ENCODE peak calls at places on chromosome 15, in ten cellular contexts. One of them, this sample, is unnamed.
A peak's percentile ranks its signal among the peaks of the same experiment; 100 is the strongest.

GRCh38 chr15:73907018-73907394 is 19.3 kb upstream of the LOXL1 start:
- DNase-seq in astrocyte: no peak
- DNase-seq in brain microvascular endothelial cell: no peak
- DNase-seq in epithelial cell of esophagus: no peak
- DNase-seq in adipocyte: no peak
- DNase-seq in stimulated activated naive CD8-positive, alpha-beta T cell treated with anti-CD3 and anti-CD28 coated beads, Interleukin-15, amount 100 ng/mL, for 72 hours: no peak
- DNase-seq in AG09309: no peak
- DNase-seq in activated CD8-positive, alpha-beta memory T cell treated with anti-CD3 and anti-CD28 coated beads, Interleukin-2, amount 50 U/mL, for 48 hours: no peak
- DNase-seq in pons: no peak
- DNase-seq in psoas muscle: peak; percentile 14
- DNase-seq in this sample: no peak

GRCh38 chr15:48352474-48353072 is 21.3 kb downstream of the DUT start:
- DNase-seq in astrocyte: peak; percentile 47
- DNase-seq in brain microvascular endothelial cell: peak; percentile 66
- DNase-seq in epithelial cell of esophagus: peak; percentile 79
- DNase-seq in adipocyte: peak; percentile 87
- DNase-seq in stimulated activated naive CD8-positive, alpha-beta T cell treated with anti-CD3 and anti-CD28 coated beads, Interleukin-15, amount 100 ng/mL, for 72 hours: peak; percentile 32
- DNase-seq in AG09309: no peak
- DNase-seq in activated CD8-positive, alpha-beta memory T cell treated with anti-CD3 and anti-CD28 coated beads, Interleukin-2, amount 50 U/mL, for 48 hours: no peak
- DNase-seq in pons: peak; percentile 75
- DNase-seq in psoas muscle: no peak
- DNase-seq in this sample: peak; percentile 91

GRCh38 chr15:27816790-27817189 is 282.3 kb downstream of the OCA2 start:
- DNase-seq in astrocyte: no peak
- DNase-seq in brain microvascular endothelial cell: no peak
- DNase-seq in epithelial cell of esophagus: no peak
- DNase-seq in adipocyte: no peak
- DNase-seq in stimulated activated naive CD8-positive, alpha-beta T cell treated with anti-CD3 and anti-CD28 coated beads, Interleukin-15, amount 100 ng/mL, for 72 hours: no peak
- DNase-seq in AG09309: no peak
- DNase-seq in activated CD8-positive, alpha-beta memory T cell treated with anti-CD3 and anti-CD28 coated beads, Interleukin-2, amount 50 U/mL, for 48 hours: no peak
- DNase-seq in pons: no peak
- DNase-seq in psoas muscle: no peak
- DNase-seq in this sample: no peak

GRCh38 chr15:61318276-61318675 is 89.2 kb upstream of the RORA start:
- DNase-seq in astrocyte: no peak
- DNase-seq in brain microvascular endothelial cell: no peak
- DNase-seq in epithelial cell of esophagus: no peak
- DNase-seq in adipocyte: no peak
- DNase-seq in stimulated activated naive CD8-positive, alpha-beta T cell treated with anti-CD3 and anti-CD28 coated beads, Interleukin-15, amount 100 ng/mL, for 72 hours: no peak
- DNase-seq in AG09309: no peak
- DNase-seq in activated CD8-positive, alpha-beta memory T cell treated with anti-CD3 and anti-CD28 coated beads, Interleukin-2, amount 50 U/mL, for 48 hours: no peak
- DNase-seq in pons: no peak
- DNase-seq in psoas muscle: no peak
- DNase-seq in this sample: peak; percentile 83

GRCh38 chr15:35690089-35690488 is 144.1 kb upstream of the DPH6 start:
- DNase-seq in astrocyte: peak; percentile 28
- DNase-seq in brain microvascular endothelial cell: no peak
- DNase-seq in epithelial cell of esophagus: no peak
- DNase-seq in adipocyte: no peak
- DNase-seq in stimulated activated naive CD8-positive, alpha-beta T cell treated with anti-CD3 and anti-CD28 coated beads, Interleukin-15, amount 100 ng/mL, for 72 hours: no peak
- DNase-seq in AG09309: no peak
- DNase-seq in activated CD8-positive, alpha-beta memory T cell treated with anti-CD3 and anti-CD28 coated beads, Interleukin-2, amount 50 U/mL, for 48 hours: no peak
- DNase-seq in pons: no peak
- DNase-seq in psoas muscle: no peak
- DNase-seq in this sample: no peak

GRCh38 chr15:64842986-64843561 is 1.4 kb downstream of the PLEKHO2 start:
- DNase-seq in astrocyte: no peak
- DNase-seq in brain microvascular endothelial cell: peak; percentile 48
- DNase-seq in epithelial cell of esophagus: no peak
- DNase-seq in adipocyte: no peak
- DNase-seq in stimulated activated naive CD8-positive, alpha-beta T cell treated with anti-CD3 and anti-CD28 coated beads, Interleukin-15, amount 100 ng/mL, for 72 hours: no peak
- DNase-seq in AG09309: no peak
- DNase-seq in activated CD8-positive, alpha-beta memory T cell treated with anti-CD3 and anti-CD28 coated beads, Interleukin-2, amount 50 U/mL, for 48 hours: no peak
- DNase-seq in pons: no peak
- DNase-seq in psoas muscle: peak; percentile 81
- DNase-seq in this sample: peak; percentile 67

GRCh38 chr15:88255496-88256171 is 905 bp downstream of the NTRK3 start:
- DNase-seq in astrocyte: peak; percentile 66
- DNase-seq in brain microvascular endothelial cell: peak; percentile 1
- DNase-seq in epithelial cell of esophagus: peak; percentile 53
- DNase-seq in adipocyte: peak; percentile 81
- DNase-seq in stimulated activated naive CD8-positive, alpha-beta T cell treated with anti-CD3 and anti-CD28 coated beads, Interleukin-15, amount 100 ng/mL, for 72 hours: no peak
- DNase-seq in AG09309: no peak
- DNase-seq in activated CD8-positive, alpha-beta memory T cell treated with anti-CD3 and anti-CD28 coated beads, Interleukin-2, amount 50 U/mL, for 48 hours: no peak
- DNase-seq in pons: no peak
- DNase-seq in psoas muscle: no peak
- DNase-seq in this sample: no peak

GRCh38 chr15:26125664-26126063 is 262.5 kb upstream of the ATP10A start:
- DNase-seq in astrocyte: no peak
- DNase-seq in brain microvascular endothelial cell: no peak
- DNase-seq in epithelial cell of esophagus: no peak
- DNase-seq in adipocyte: no peak
- DNase-seq in stimulated activated naive CD8-positive, alpha-beta T cell treated with anti-CD3 and anti-CD28 coated beads, Interleukin-15, amount 100 ng/mL, for 72 hours: no peak
- DNase-seq in AG09309: no peak
- DNase-seq in activated CD8-positive, alpha-beta memory T cell treated with anti-CD3 and anti-CD28 coated beads, Interleukin-2, amount 50 U/mL, for 48 hours: no peak
- DNase-seq in pons: no peak
- DNase-seq in psoas muscle: no peak
- DNase-seq in this sample: no peak

GRCh38 chr15:74907277-74907870 is 723 bp upstream of the FAM219B start:
- DNase-seq in astrocyte: no peak
- DNase-seq in brain microvascular endothelial cell: no peak
- DNase-seq in epithelial cell of esophagus: peak; percentile 13
- DNase-seq in adipocyte: no peak
- DNase-seq in stimulated activated naive CD8-positive, alpha-beta T cell treated with anti-CD3 and anti-CD28 coated beads, Interleukin-15, amount 100 ng/mL, for 72 hours: no peak
- DNase-seq in AG09309: no peak
- DNase-seq in activated CD8-positive, alpha-beta memory T cell treated with anti-CD3 and anti-CD28 coated beads, Interleukin-2, amount 50 U/mL, for 48 hours: no peak
- DNase-seq in pons: no peak
- DNase-seq in psoas muscle: no peak
- DNase-seq in this sample: no peak

GRCh38 chr15:43769584-43770228 is 7.1 kb downstream of the ELL3 start:
- DNase-seq in astrocyte: peak; percentile 38
- DNase-seq in brain microvascular endothelial cell: peak; percentile 74
- DNase-seq in epithelial cell of esophagus: peak; percentile 67
- DNase-seq in adipocyte: peak; percentile 89
- DNase-seq in stimulated activated naive CD8-positive, alpha-beta T cell treated with anti-CD3 and anti-CD28 coated beads, Interleukin-15, amount 100 ng/mL, for 72 hours: peak; percentile 42
- DNase-seq in AG09309: no peak
- DNase-seq in activated CD8-positive, alpha-beta memory T cell treated with anti-CD3 and anti-CD28 coated beads, Interleukin-2, amount 50 U/mL, for 48 hours: peak; percentile 68
- DNase-seq in pons: peak; percentile 54
- DNase-seq in psoas muscle: no peak
- DNase-seq in this sample: peak; percentile 59

GRCh38 chr15:75531041-75531450 is 48.1 kb downstream of the PTPN9 start:
- DNase-seq in astrocyte: peak; percentile 37
- DNase-seq in brain microvascular endothelial cell: peak; percentile 27
- DNase-seq in epithelial cell of esophagus: peak; percentile 21
- DNase-seq in adipocyte: peak; percentile 57
- DNase-seq in stimulated activated naive CD8-positive, alpha-beta T cell treated with anti-CD3 and anti-CD28 coated beads, Interleukin-15, amount 100 ng/mL, for 72 hours: no peak
- DNase-seq in AG09309: no peak
- DNase-seq in activated CD8-positive, alpha-beta memory T cell treated with anti-CD3 and anti-CD28 coated beads, Interleukin-2, amount 50 U/mL, for 48 hours: no peak
- DNase-seq in pons: peak; percentile 72
- DNase-seq in psoas muscle: peak; percentile 86
- DNase-seq in this sample: no peak

GRCh38 chr15:72474466-72474911 is 359 bp downstream of the ARIH1 start:
- DNase-seq in astrocyte: no peak
- DNase-seq in brain microvascular endothelial cell: no peak
- DNase-seq in epithelial cell of esophagus: peak; percentile 24
- DNase-seq in adipocyte: peak; percentile 55
- DNase-seq in stimulated activated naive CD8-positive, alpha-beta T cell treated with anti-CD3 and anti-CD28 coated beads, Interleukin-15, amount 100 ng/mL, for 72 hours: no peak
- DNase-seq in AG09309: no peak
- DNase-seq in activated CD8-positive, alpha-beta memory T cell treated with anti-CD3 and anti-CD28 coated beads, Interleukin-2, amount 50 U/mL, for 48 hours: peak; percentile 77
- DNase-seq in pons: no peak
- DNase-seq in psoas muscle: no peak
- DNase-seq in this sample: no peak

GRCh38 chr15:90451215-90451850 is 63.3 kb downstream of the IQGAP1 start:
- DNase-seq in astrocyte: peak; percentile 78
- DNase-seq in brain microvascular endothelial cell: peak; percentile 64
- DNase-seq in epithelial cell of esophagus: peak; percentile 61
- DNase-seq in adipocyte: peak; percentile 70
- DNase-seq in stimulated activated naive CD8-positive, alpha-beta T cell treated with anti-CD3 and anti-CD28 coated beads, Interleukin-15, amount 100 ng/mL, for 72 hours: no peak
- DNase-seq in AG09309: peak; percentile 25
- DNase-seq in activated CD8-positive, alpha-beta memory T cell treated with anti-CD3 and anti-CD28 coated beads, Interleukin-2, amount 50 U/mL, for 48 hours: no peak
- DNase-seq in pons: peak; percentile 57
- DNase-seq in psoas muscle: no peak
- DNase-seq in this sample: no peak

GRCh38 chr15:82111918-82112317 is 66.1 kb upstream of the MEX3B start:
- DNase-seq in astrocyte: no peak
- DNase-seq in brain microvascular endothelial cell: no peak
- DNase-seq in epithelial cell of esophagus: no peak
- DNase-seq in adipocyte: peak; percentile 76
- DNase-seq in stimulated activated naive CD8-positive, alpha-beta T cell treated with anti-CD3 and anti-CD28 coated beads, Interleukin-15, amount 100 ng/mL, for 72 hours: no peak
- DNase-seq in AG09309: no peak
- DNase-seq in activated CD8-positive, alpha-beta memory T cell treated with anti-CD3 and anti-CD28 coated beads, Interleukin-2, amount 50 U/mL, for 48 hours: no peak
- DNase-seq in pons: no peak
- DNase-seq in psoas muscle: no peak
- DNase-seq in this sample: no peak

GRCh38 chr15:75359537-75360250 is 8.7 kb downstream of the MAN2C1 start:
- DNase-seq in astrocyte: no peak
- DNase-seq in brain microvascular endothelial cell: no peak
- DNase-seq in epithelial cell of esophagus: no peak
- DNase-seq in adipocyte: no peak
- DNase-seq in stimulated activated naive CD8-positive, alpha-beta T cell treated with anti-CD3 and anti-CD28 coated beads, Interleukin-15, amount 100 ng/mL, for 72 hours: no peak
- DNase-seq in AG09309: no peak
- DNase-seq in activated CD8-positive, alpha-beta memory T cell treated with anti-CD3 and anti-CD28 coated beads, Interleukin-2, amount 50 U/mL, for 48 hours: no peak
- DNase-seq in pons: no peak
- DNase-seq in psoas muscle: no peak
- DNase-seq in this sample: no peak

GRCh38 chr15:29126208-29126536 is 143.4 kb downstream of the NSMCE3 start:
- DNase-seq in astrocyte: no peak
- DNase-seq in brain microvascular endothelial cell: no peak
- DNase-seq in epithelial cell of esophagus: no peak
- DNase-seq in adipocyte: no peak
- DNase-seq in stimulated activated naive CD8-positive, alpha-beta T cell treated with anti-CD3 and anti-CD28 coated beads, Interleukin-15, amount 100 ng/mL, for 72 hours: no peak
- DNase-seq in AG09309: no peak
- DNase-seq in activated CD8-positive, alpha-beta memory T cell treated with anti-CD3 and anti-CD28 coated beads, Interleukin-2, amount 50 U/mL, for 48 hours: no peak
- DNase-seq in pons: no peak
- DNase-seq in psoas muscle: peak; percentile 32
- DNase-seq in this sample: no peak

GRCh38 chr15:101641894-101642293 is 10.3 kb downstream of the TM2D3 start:
- DNase-seq in astrocyte: no peak
- DNase-seq in brain microvascular endothelial cell: no peak
- DNase-seq in epithelial cell of esophagus: peak; percentile 71
- DNase-seq in adipocyte: no peak
- DNase-seq in stimulated activated naive CD8-positive, alpha-beta T cell treated with anti-CD3 and anti-CD28 coated beads, Interleukin-15, amount 100 ng/mL, for 72 hours: no peak
- DNase-seq in AG09309: no peak
- DNase-seq in activated CD8-positive, alpha-beta memory T cell treated with anti-CD3 and anti-CD28 coated beads, Interleukin-2, amount 50 U/mL, for 48 hours: no peak
- DNase-seq in pons: no peak
- DNase-seq in psoas muscle: no peak
- DNase-seq in this sample: no peak

GRCh38 chr15:42511010-42511396 is 15.6 kb downstream of the SNAP23 start:
- DNase-seq in astrocyte: peak; percentile 79
- DNase-seq in brain microvascular endothelial cell: peak; percentile 63
- DNase-seq in epithelial cell of esophagus: peak; percentile 32
- DNase-seq in adipocyte: peak; percentile 63
- DNase-seq in stimulated activated naive CD8-positive, alpha-beta T cell treated with anti-CD3 and anti-CD28 coated beads, Interleukin-15, amount 100 ng/mL, for 72 hours: no peak
- DNase-seq in AG09309: no peak
- DNase-seq in activated CD8-positive, alpha-beta memory T cell treated with anti-CD3 and anti-CD28 coated beads, Interleukin-2, amount 50 U/mL, for 48 hours: no peak
- DNase-seq in pons: peak; percentile 48
- DNase-seq in psoas muscle: no peak
- DNase-seq in this sample: no peak

GRCh38 chr15:92336588-92336987 is 57.1 kb upstream of the ST8SIA2 start:
- DNase-seq in astrocyte: no peak
- DNase-seq in brain microvascular endothelial cell: no peak
- DNase-seq in epithelial cell of esophagus: no peak
- DNase-seq in adipocyte: no peak
- DNase-seq in stimulated activated naive CD8-positive, alpha-beta T cell treated with anti-CD3 and anti-CD28 coated beads, Interleukin-15, amount 100 ng/mL, for 72 hours: no peak
- DNase-seq in AG09309: no peak
- DNase-seq in activated CD8-positive, alpha-beta memory T cell treated with anti-CD3 and anti-CD28 coated beads, Interleukin-2, amount 50 U/mL, for 48 hours: no peak
- DNase-seq in pons: no peak
- DNase-seq in psoas muscle: no peak
- DNase-seq in this sample: no peak

GRCh38 chr15:42035362-42035761 is 14.5 kb upstream of the PLA2G4E start:
- DNase-seq in astrocyte: no peak
- DNase-seq in brain microvascular endothelial cell: no peak
- DNase-seq in epithelial cell of esophagus: peak; percentile 99
- DNase-seq in adipocyte: no peak
- DNase-seq in stimulated activated naive CD8-positive, alpha-beta T cell treated with anti-CD3 and anti-CD28 coated beads, Interleukin-15, amount 100 ng/mL, for 72 hours: no peak
- DNase-seq in AG09309: no peak
- DNase-seq in activated CD8-positive, alpha-beta memory T cell treated with anti-CD3 and anti-CD28 coated beads, Interleukin-2, amount 50 U/mL, for 48 hours: no peak
- DNase-seq in pons: no peak
- DNase-seq in psoas muscle: no peak
- DNase-seq in this sample: no peak

GRCh38 chr15:93018574-93018973 is 70.4 kb downstream of the RGMA start:
- DNase-seq in astrocyte: no peak
- DNase-seq in brain microvascular endothelial cell: no peak
- DNase-seq in epithelial cell of esophagus: no peak
- DNase-seq in adipocyte: peak; percentile 28
- DNase-seq in stimulated activated naive CD8-positive, alpha-beta T cell treated with anti-CD3 and anti-CD28 coated beads, Interleukin-15, amount 100 ng/mL, for 72 hours: no peak
- DNase-seq in AG09309: no peak
- DNase-seq in activated CD8-positive, alpha-beta memory T cell treated with anti-CD3 and anti-CD28 coated beads, Interleukin-2, amount 50 U/mL, for 48 hours: peak; percentile 49
- DNase-seq in pons: peak; percentile 75
- DNase-seq in psoas muscle: no peak
- DNase-seq in this sample: peak; percentile 22

GRCh38 chr15:99668533-99669182 is 64.6 kb downstream of the LYSMD4 start:
- DNase-seq in astrocyte: no peak
- DNase-seq in brain microvascular endothelial cell: no peak
- DNase-seq in epithelial cell of esophagus: no peak
- DNase-seq in adipocyte: no peak
- DNase-seq in stimulated activated naive CD8-positive, alpha-beta T cell treated with anti-CD3 and anti-CD28 coated beads, Interleukin-15, amount 100 ng/mL, for 72 hours: no peak
- DNase-seq in AG09309: no peak
- DNase-seq in activated CD8-positive, alpha-beta memory T cell treated with anti-CD3 and anti-CD28 coated beads, Interleukin-2, amount 50 U/mL, for 48 hours: no peak
- DNase-seq in pons: no peak
- DNase-seq in psoas muscle: no peak
- DNase-seq in this sample: no peak

GRCh38 chr15:90184786-90185704 is 16.1 kb upstream of the SEMA4B start:
- DNase-seq in astrocyte: no peak
- DNase-seq in brain microvascular endothelial cell: no peak
- DNase-seq in epithelial cell of esophagus: peak; percentile 64
- DNase-seq in adipocyte: peak; percentile 71
- DNase-seq in stimulated activated naive CD8-positive, alpha-beta T cell treated with anti-CD3 and anti-CD28 coated beads, Interleukin-15, amount 100 ng/mL, for 72 hours: peak; percentile 39
- DNase-seq in AG09309: no peak
- DNase-seq in activated CD8-positive, alpha-beta memory T cell treated with anti-CD3 and anti-CD28 coated beads, Interleukin-2, amount 50 U/mL, for 48 hours: peak; percentile 78
- DNase-seq in pons: peak; percentile 41
- DNase-seq in psoas muscle: peak; percentile 82
- DNase-seq in this sample: peak; percentile 71

GRCh38 chr15:68783226-68784054 is 37.3 kb downstream of the ANP32A start:
- DNase-seq in astrocyte: no peak
- DNase-seq in brain microvascular endothelial cell: no peak
- DNase-seq in epithelial cell of esophagus: peak; percentile 54
- DNase-seq in adipocyte: no peak
- DNase-seq in stimulated activated naive CD8-positive, alpha-beta T cell treated with anti-CD3 and anti-CD28 coated beads, Interleukin-15, amount 100 ng/mL, for 72 hours: peak; percentile 60
- DNase-seq in AG09309: no peak
- DNase-seq in activated CD8-positive, alpha-beta memory T cell treated with anti-CD3 and anti-CD28 coated beads, Interleukin-2, amount 50 U/mL, for 48 hours: peak; percentile 77
- DNase-seq in pons: no peak
- DNase-seq in psoas muscle: no peak
- DNase-seq in this sample: peak; percentile 73

GRCh38 chr15:82108489-82109078 is 62.8 kb upstream of the MEX3B start:
- DNase-seq in astrocyte: no peak
- DNase-seq in brain microvascular endothelial cell: peak; percentile 70
- DNase-seq in epithelial cell of esophagus: peak; percentile 67
- DNase-seq in adipocyte: peak; percentile 57
- DNase-seq in stimulated activated naive CD8-positive, alpha-beta T cell treated with anti-CD3 and anti-CD28 coated beads, Interleukin-15, amount 100 ng/mL, for 72 hours: peak; percentile 83
- DNase-seq in AG09309: no peak
- DNase-seq in activated CD8-positive, alpha-beta memory T cell treated with anti-CD3 and anti-CD28 coated beads, Interleukin-2, amount 50 U/mL, for 48 hours: peak; percentile 89
- DNase-seq in pons: no peak
- DNase-seq in psoas muscle: peak; percentile 80
- DNase-seq in this sample: peak; percentile 72

GRCh38 chr15:64949383-64950141 is 37.9 kb downstream of the ANKDD1A start:
- DNase-seq in astrocyte: no peak
- DNase-seq in brain microvascular endothelial cell: no peak
- DNase-seq in epithelial cell of esophagus: no peak
- DNase-seq in adipocyte: no peak
- DNase-seq in stimulated activated naive CD8-positive, alpha-beta T cell treated with anti-CD3 and anti-CD28 coated beads, Interleukin-15, amount 100 ng/mL, for 72 hours: no peak
- DNase-seq in AG09309: no peak
- DNase-seq in activated CD8-positive, alpha-beta memory T cell treated with anti-CD3 and anti-CD28 coated beads, Interleukin-2, amount 50 U/mL, for 48 hours: no peak
- DNase-seq in pons: no peak
- DNase-seq in psoas muscle: no peak
- DNase-seq in this sample: no peak

GRCh38 chr15:67923647-67923971 is 83.8 kb upstream of the RNU6-1 start:
- DNase-seq in astrocyte: no peak
- DNase-seq in brain microvascular endothelial cell: no peak
- DNase-seq in epithelial cell of esophagus: no peak
- DNase-seq in adipocyte: peak; percentile 59
- DNase-seq in stimulated activated naive CD8-positive, alpha-beta T cell treated with anti-CD3 and anti-CD28 coated beads, Interleukin-15, amount 100 ng/mL, for 72 hours: no peak
- DNase-seq in AG09309: no peak
- DNase-seq in activated CD8-positive, alpha-beta memory T cell treated with anti-CD3 and anti-CD28 coated beads, Interleukin-2, amount 50 U/mL, for 48 hours: no peak
- DNase-seq in pons: no peak
- DNase-seq in psoas muscle: no peak
- DNase-seq in this sample: no peak

This sample was measured in NCI-H82.